ENCODE peak calls at places on chromosomes 11 and 22, in seven cellular contexts. S is mucosa of descending colon; F is NCI-H1092; P is NCI-H345; Q is stimulated activated naive CD4-positive, alpha-beta T cell; E is left ventricle myocardium inferior; D is colonic mucosa. A is an unnamed sample.

GRCh38 chr11:117182551-117182935 is 4.0 kb downstream of the SIDT2 start:
- DNase-seq in S (no peak), Q (no peak), E (no peak), D (no peak), P (no peak), F (no peak), A (no peak)

GRCh38 chr11:79691445-79691844 is 250.6 kb upstream of the TENM4 start:
- DNase-seq in S (no peak), E (no peak), F (no peak), P (no peak), D (no peak), Q (no peak), A (no peak)

GRCh38 chr11:2166091-2166851 is 5.3 kb upstream of the INS start:
- DNase-seq in D (peak), F (peak), E (no peak), P (no peak), S (peak), Q (peak), A (peak)

GRCh38 chr22:30251661-30252226 is 5.2 kb upstream of the LIF start:
- DNase-seq in S (peak), E (peak), P (peak), D (no peak), F (no peak), Q (no peak), A (no peak)

GRCh38 chr22:37298748-37299495 is 16.6 kb downstream of the CYTH4 start:
- DNase-seq in F (no peak), P (no peak), Q (no peak), E (no peak), D (no peak), S (no peak), A (no peak)

GRCh38 chr22:25754527-25755202 is 12.7 kb downstream of the MYO18B start:
- DNase-seq in D (no peak), F (no peak), P (no peak), S (peak), Q (no peak), E (peak), A (no peak)

GRCh38 chr11:118953265-118953664 is 2.8 kb upstream of the UPK2 start:
- DNase-seq in S (no peak), D (no peak), P (peak), E (no peak), Q (no peak), F (peak), A (peak)

GRCh38 chr11:16789560-16790483 is 51.4 kb downstream of the C11orf58 start:
- DNase-seq in Q (no peak), E (no peak), S (no peak), F (no peak), P (no peak), D (no peak), A (no peak)

GRCh38 chr22:21445437-21446127 is 21.6 kb upstream of the TMEM191C start:
- DNase-seq in D (no peak), E (no peak), S (peak), P (no peak), Q (no peak), F (no peak), A (no peak)

GRCh38 chr22:24088796-24089195 is 77.7 kb downstream of the CABIN1 start:
- DNase-seq in Q (no peak), P (no peak), F (no peak), D (no peak), S (no peak), E (no peak), A (no peak)

GRCh38 chr11:99682646-99683045 is 661.9 kb downstream of the CNTN5 start:
- DNase-seq in E (no peak), F (no peak), D (no peak), S (no peak), Q (no peak), P (no peak), A (no peak)

GRCh38 chr22:40345801-40346177 is 511 bp upstream of the ADSL start:
- DNase-seq in E (no peak), D (peak), F (peak), S (peak), Q (peak), P (no peak), A (peak)

GRCh38 chr11:117821431-117821830 is 3.1 kb downstream of the FXYD2 start:
- DNase-seq in D (no peak), Q (no peak), E (no peak), P (no peak), S (peak), F (no peak), A (no peak)

GRCh38 chr11:17165247-17165890 is 42.4 kb downstream of the PIK3C2A start:
- DNase-seq in D (no peak), F (no peak), P (no peak), E (no peak), Q (no peak), S (no peak), A (no peak)

GRCh38 chr11:3146612-3147256 is 18.4 kb downstream of the OSBPL5 start:
- DNase-seq in D (no peak), S (no peak), P (no peak), F (no peak), Q (no peak), E (no peak), A (no peak)

GRCh38 chr11:73869234-73869949 is 7.3 kb downstream of the COA4 start:
- DNase-seq in E (no peak), F (no peak), Q (no peak), D (peak), S (peak), P (no peak), A (no peak)

GRCh38 chr11:65557280-65558001 is 718 bp downstream of the LTBP3 start:
- DNase-seq in D (no peak), Q (peak), E (no peak), P (no peak), S (peak), F (no peak), A (peak)

GRCh38 chr11:130071211-130071712 is 1.6 kb downstream of the APLP2 start:
- DNase-seq in S (no peak), Q (no peak), P (no peak), F (no peak), E (no peak), D (no peak), A (no peak)

GRCh38 chr11:126676536-126676935 is 321.1 kb downstream of the ST3GAL4 start:
- DNase-seq in D (no peak), F (no peak), Q (no peak), P (no peak), E (no peak), S (no peak), A (no peak)

GRCh38 chr22:23537421-23537820 is 42.7 kb downstream of the IGLL1 start:
- DNase-seq in D (no peak), P (no peak), Q (no peak), F (no peak), E (no peak), S (no peak), A (no peak)

GRCh38 chr22:36029406-36029755 is 757 bp upstream of the RBFOX2 start:
- DNase-seq in E (no peak), P (no peak), S (no peak), D (no peak), F (no peak), Q (no peak), A (no peak)

GRCh38 chr11:67271548-67272284 is 5.4 kb downstream of the GRK2 start:
- DNase-seq in F (no peak), P (no peak), D (no peak), Q (peak), S (peak), E (no peak), A (no peak)

GRCh38 chr11:7603031-7603781 is 70.1 kb downstream of the CYB5R2 start:
- DNase-seq in P (no peak), E (no peak), Q (no peak), F (no peak), D (no peak), S (no peak), A (no peak)

GRCh38 chr22:42910221-42910942 is 53.3 kb upstream of the ARFGAP3 start:
- DNase-seq in F (peak), P (no peak), E (no peak), D (no peak), Q (no peak), S (no peak), A (no peak)

GRCh38 chr11:60765355-60765754 is 8.7 kb downstream of the MS4A15 start:
- DNase-seq in E (no peak), D (no peak), P (no peak), S (no peak), Q (no peak), F (no peak), A (no peak)

GRCh38 chr11:125239585-125240331 is 75.2 kb downstream of the PKNOX2 start:
- DNase-seq in S (no peak), F (no peak), P (no peak), Q (no peak), D (no peak), E (no peak), A (no peak)

A was measured in NCI-H146.